ENCODE peak calls at places on chromosomes 5 and 9, in seven cellular contexts. B is H1, M is SK-N-SH, D is GM12878, S is HepG2, L is K562, U is HCT116. R is an unnamed sample. For H3K4me1, the result is how much of the 10 kb centered on the place peaks cover.

GRCh38 chr9:79129865-79130480 is 441.8 kb upstream of the TLE4 start:
- DNase-seq in B (no peak), M (peak), D (no peak), S (peak), L (peak), U (peak), R (peak)

GRCh38 chr5:78907255-78907886 is 77.7 kb downstream of the ARSB start:
- DNase-seq in B (no peak), M (no peak), D (peak), S (no peak), L (no peak), U (no peak), R (no peak)

GRCh38 chr5:130708744-130709143 is 456.3 kb downstream of the HINT1 start:
- DNase-seq in B (no peak), M (no peak), D (no peak), S (no peak), L (no peak), U (no peak), R (no peak)

GRCh38 chr9:99391937-99392574 is 170.0 kb downstream of the SEC61B start:
- DNase-seq in B (no peak), M (no peak), D (no peak), S (no peak), L (no peak), U (no peak), R (no peak)

GRCh38 chr5:41156739-41157138 is 56.6 kb downstream of the C6 start:
- DNase-seq in B (no peak), M (no peak), D (no peak), S (no peak), L (no peak), U (no peak), R (no peak)

GRCh38 chr5:97135868-97136267 is 6.5 kb downstream of the LIX1 start:
- DNase-seq in B (no peak), M (no peak), D (no peak), S (no peak), L (no peak), U (no peak), R (no peak)

GRCh38 chr9:9122230-9122875 is 1322.8 kb upstream of the DMAC1 start:
- DNase-seq in B (no peak), M (no peak), D (no peak), S (no peak), L (no peak), U (no peak), R (no peak)

GRCh38 chr5:33313150-33313549 is 127.6 kb upstream of the TARS1 start:
- DNase-seq in B (no peak), M (no peak), D (no peak), S (no peak), L (no peak), U (peak), R (peak)

GRCh38 chr5:18216016-18216415 is 581.8 kb downstream of the TAF11L14 start:
- DNase-seq in B (no peak), M (no peak), D (no peak), S (no peak), L (no peak), U (no peak), R (no peak)

GRCh38 chr9:137070201-137070905 is at the start of gene SAPCD2:
- DNase-seq in B (peak), M (peak), D (no peak), S (peak), L (peak), U (peak), R (no peak)

GRCh38 chr5:127849891-127850290 is 146.7 kb downstream of the CCDC192 start:
- DNase-seq in B (no peak), M (no peak), D (no peak), S (no peak), L (no peak), U (no peak), R (no peak)

GRCh38 chr5:74903165-74903787 is 37.1 kb upstream of the FAM169A start:
- DNase-seq in B (peak), M (peak), D (no peak), S (peak), L (peak), U (peak), R (no peak)

GRCh38 chr9:93354451-93354850 is 97.0 kb upstream of the FAM120A start:
- DNase-seq in B (no peak), M (no peak), D (no peak), S (no peak), L (no peak), U (peak), R (no peak)

GRCh38 chr5:148807845-148808244 is 18.6 kb upstream of the ADRB2 start:
- DNase-seq in B (no peak), M (no peak), D (no peak), S (no peak), L (peak), U (no peak), R (no peak)

GRCh38 chr5:43564289-43564850 is 7.5 kb upstream of the PAIP1 start:
- DNase-seq in B (no peak), M (no peak), D (no peak), S (no peak), L (no peak), U (no peak), R (no peak)

GRCh38 chr5:60636001-60636400 is 64.0 kb downstream of the DEPDC1B start:
- DNase-seq in B (no peak), M (no peak), D (no peak), S (no peak), L (no peak), U (no peak), R (no peak)

GRCh38 chr9:98101868-98102273 is 17.2 kb downstream of the TRIM14 start:
- DNase-seq in B (no peak), M (no peak), D (peak), S (no peak), L (no peak), U (no peak), R (no peak)

GRCh38 chr5:140205216-140205615 is 30.2 kb downstream of the CYSTM1 start:
- DNase-seq in B (no peak), M (no peak), D (no peak), S (no peak), L (no peak), U (no peak), R (no peak)

GRCh38 chr9:129336601-129337286 is 158.7 kb upstream of the IER5L start:
- DNase-seq in B (no peak), M (no peak), D (no peak), S (no peak), L (peak), U (no peak), R (no peak)

GRCh38 chr9:113381909-113382411 is 5.2 kb upstream of the HDHD3 start:
- DNase-seq in B (no peak), M (no peak), D (no peak), S (peak), L (no peak), U (no peak), R (no peak)
- TF ChIP-seq SIN3A in B (no peak), M (no peak), D (no peak), S (no peak), L (no peak), U (no peak), R (no peak)

DNA sequence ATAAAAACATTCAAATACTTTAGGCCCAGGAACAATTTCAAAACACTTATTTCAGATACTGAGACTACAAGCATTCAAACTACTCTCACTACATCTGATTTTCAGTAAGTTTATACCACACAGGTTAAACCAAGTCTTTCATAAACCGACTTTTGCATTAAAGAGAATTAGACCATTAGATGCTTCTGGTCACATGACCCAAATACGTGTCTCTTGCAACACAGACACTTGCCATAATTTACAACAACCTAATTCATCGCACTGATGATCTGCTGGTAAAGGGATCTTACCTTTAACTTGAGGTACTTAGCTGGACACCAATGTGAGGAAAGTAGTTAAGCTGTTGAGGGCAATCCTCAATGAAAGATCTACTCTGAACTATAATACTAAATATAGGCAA is 3.2 kb downstream of the HNRNPH1 start:
- DNase-seq in B (no peak), M (no peak), D (no peak), S (no peak), L (no peak), U (no peak), R (no peak)
- H3K4me1 ChIP-seq in B (under half), M (under half), D (under half), S (half or more), L (under half), U (under half), R (half or more)

GRCh38 chr5:121053055-121053985 is 589.2 kb downstream of the PRR16 start:
- DNase-seq in B (no peak), M (peak), D (no peak), S (no peak), L (no peak), U (no peak), R (no peak)
- TF ChIP-seq SIN3A in B (no peak), M (no peak), D (no peak), S (no peak), L (no peak), U (no peak), R (no peak)

GRCh38 chr5:150612905-150613670 is 27.4 kb upstream of the SYNPO start:
- DNase-seq in B (no peak), M (no peak), D (no peak), S (no peak), L (no peak), U (no peak), R (no peak)
- H3K4me1 ChIP-seq in B (under half), M (under half), D (under half), S (half or more), L (under half), U (under half), R (under half)

GRCh38 chr9:125825762-125826161 is 78.6 kb downstream of the PBX3 start:
- DNase-seq in B (no peak), M (no peak), D (no peak), S (no peak), L (no peak), U (no peak), R (no peak)

GRCh38 chr9:125835655-125836054 is 88.5 kb downstream of the PBX3 start:
- DNase-seq in B (no peak), M (no peak), D (no peak), S (no peak), L (no peak), U (no peak), R (no peak)

GRCh38 chr9:125826850-125827249 is 79.7 kb downstream of the PBX3 start:
- DNase-seq in B (no peak), M (no peak), D (no peak), S (no peak), L (no peak), U (no peak), R (no peak)

DNA sequence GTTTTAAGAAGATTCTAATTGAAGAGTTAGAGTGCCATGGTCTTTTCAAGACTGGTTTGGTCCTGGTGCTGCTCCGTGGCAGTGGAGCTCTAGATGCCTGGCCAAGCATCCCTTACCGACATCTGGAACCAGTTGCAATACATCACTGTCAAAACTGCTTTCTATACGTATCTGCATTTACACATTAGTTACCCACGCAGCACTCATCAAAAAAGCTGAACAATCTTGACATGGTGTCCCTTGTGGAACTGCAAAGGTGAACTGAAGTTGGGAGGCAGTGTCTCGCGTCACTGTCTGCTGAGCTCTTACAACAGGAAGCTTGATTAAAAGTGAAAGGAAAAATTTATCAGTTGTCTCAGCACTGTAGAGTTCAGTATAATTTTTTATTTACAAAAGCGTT is 82.6 kb downstream of the PBX3 start:
- DNase-seq in B (no peak), M (peak), D (peak), S (no peak), L (no peak), U (no peak), R (no peak)
- TF ChIP-seq SIN3A in B (no peak), M (no peak), D (no peak), S (no peak), L (no peak), U (no peak), R (no peak)

GRCh38 chr9:90991953-90992352 is 190.3 kb downstream of the SYK start:
- DNase-seq in B (no peak), M (no peak), D (no peak), S (peak), L (no peak), U (no peak), R (no peak)

GRCh38 chr9:90998573-90998972 is 197.0 kb downstream of the SYK start:
- DNase-seq in B (no peak), M (no peak), D (no peak), S (no peak), L (no peak), U (no peak), R (no peak)

GRCh38 chr9:90996154-90996788 is 194.7 kb downstream of the SYK start:
- DNase-seq in B (no peak), M (no peak), D (no peak), S (no peak), L (no peak), U (no peak), R (no peak)

GRCh38 chr9:90999425-91000397 is 198.1 kb downstream of the SYK start:
- DNase-seq in B (no peak), M (no peak), D (no peak), S (no peak), L (no peak), U (no peak), R (no peak)

DNA sequence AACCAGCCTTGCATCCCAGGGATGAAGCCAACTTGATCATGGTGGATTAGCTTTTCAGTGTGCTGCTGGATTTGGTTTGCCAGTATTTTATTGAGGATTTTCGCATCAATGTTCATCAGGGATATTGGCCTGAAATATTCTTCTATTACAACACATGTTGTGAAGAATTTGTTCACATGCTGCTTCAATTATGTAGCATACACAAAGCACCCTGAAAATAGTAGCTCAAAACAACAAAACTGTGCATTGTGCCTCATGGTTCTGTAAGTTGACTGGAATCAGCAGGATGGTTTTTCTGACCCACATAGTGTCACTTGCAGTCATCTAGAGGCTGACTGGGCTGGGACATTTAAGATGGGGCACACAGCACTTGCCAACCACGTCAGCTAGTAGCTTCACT is 193.9 kb downstream of the SYK start:
- DNase-seq in B (no peak), M (no peak), D (no peak), S (no peak), L (no peak), U (no peak), R (no peak)
- H3K4me1 ChIP-seq in B (under half), M (under half), D (under half), S (under half), L (under half), U (under half), R (under half)

R was measured in Panc1.